ENCODE peak calls at places on chromosomes 16 and 17, in seven cellular contexts. One of them, this sample, is unnamed.

GRCh38 chr17:73433501-73433900 is 121.7 kb upstream of the CDC42EP4 start:
- DNase-seq in GM23338: no peak
- DNase-seq in HL-60: no peak
- DNase-seq in endothelial cell of umbilical vein: no peak
- DNase-seq in SK-N-SH: no peak
- DNase-seq in prostate gland: no peak
- DNase-seq in suprapubic skin: no peak
- DNase-seq in this sample: no peak

GRCh38 chr17:56203430-56203829 is 50.2 kb downstream of the ANKFN1 start:
- DNase-seq in endothelial cell of umbilical vein: no peak
- DNase-seq in GM23338: no peak
- DNase-seq in suprapubic skin: no peak
- DNase-seq in prostate gland: no peak
- DNase-seq in HL-60: peak
- DNase-seq in SK-N-SH: peak
- DNase-seq in this sample: no peak

GRCh38 chr16:12584488-12585233 is 219.0 kb downstream of the CPPED1 start:
- DNase-seq in prostate gland: no peak
- DNase-seq in endothelial cell of umbilical vein: peak
- DNase-seq in SK-N-SH: no peak
- DNase-seq in HL-60: no peak
- DNase-seq in GM23338: no peak
- DNase-seq in suprapubic skin: peak
- DNase-seq in this sample: no peak

GRCh38 chr17:41907185-41907556 is 11.6 kb downstream of the ACLY start:
- DNase-seq in suprapubic skin: no peak
- DNase-seq in SK-N-SH: no peak
- DNase-seq in endothelial cell of umbilical vein: no peak
- DNase-seq in GM23338: no peak
- DNase-seq in HL-60: no peak
- DNase-seq in prostate gland: no peak
- DNase-seq in this sample: no peak

GRCh38 chr17:81621494-81622230 is 15.2 kb downstream of the NPLOC4 start:
- DNase-seq in SK-N-SH: no peak
- DNase-seq in prostate gland: no peak
- DNase-seq in endothelial cell of umbilical vein: peak
- DNase-seq in suprapubic skin: no peak
- DNase-seq in HL-60: no peak
- DNase-seq in GM23338: no peak
- DNase-seq in this sample: no peak

GRCh38 chr17:29566473-29567361 is at the start of gene ABHD15:
- DNase-seq in prostate gland: peak
- DNase-seq in SK-N-SH: peak
- DNase-seq in suprapubic skin: peak
- DNase-seq in GM23338: peak
- DNase-seq in HL-60: peak
- DNase-seq in endothelial cell of umbilical vein: peak
- DNase-seq in this sample: peak

GRCh38 chr16:85173077-85173980 is 61.1 kb upstream of the CIBAR2 start:
- DNase-seq in prostate gland: no peak
- DNase-seq in SK-N-SH: peak
- DNase-seq in HL-60: no peak
- DNase-seq in endothelial cell of umbilical vein: peak
- DNase-seq in GM23338: no peak
- DNase-seq in suprapubic skin: no peak
- DNase-seq in this sample: no peak

GRCh38 chr17:76345377-76345945 is 8.3 kb downstream of the PRPSAP1 start:
- DNase-seq in suprapubic skin: no peak
- DNase-seq in prostate gland: no peak
- DNase-seq in HL-60: no peak
- DNase-seq in endothelial cell of umbilical vein: no peak
- DNase-seq in GM23338: no peak
- DNase-seq in SK-N-SH: no peak
- DNase-seq in this sample: no peak

GRCh38 chr17:17950347-17950746 is 21.9 kb downstream of the TOM1L2 start:
- DNase-seq in prostate gland: peak
- DNase-seq in endothelial cell of umbilical vein: no peak
- DNase-seq in GM23338: no peak
- DNase-seq in SK-N-SH: no peak
- DNase-seq in suprapubic skin: no peak
- DNase-seq in HL-60: no peak
- DNase-seq in this sample: no peak

GRCh38 chr17:17947966-17948365 is 24.2 kb downstream of the TOM1L2 start:
- DNase-seq in prostate gland: no peak
- DNase-seq in suprapubic skin: no peak
- DNase-seq in GM23338: no peak
- DNase-seq in HL-60: no peak
- DNase-seq in SK-N-SH: no peak
- DNase-seq in endothelial cell of umbilical vein: no peak
- DNase-seq in this sample: no peak

GRCh38 chr17:17952691-17953090 is 19.5 kb downstream of the TOM1L2 start:
- DNase-seq in suprapubic skin: no peak
- DNase-seq in prostate gland: no peak
- DNase-seq in GM23338: peak
- DNase-seq in SK-N-SH: no peak
- DNase-seq in HL-60: no peak
- DNase-seq in endothelial cell of umbilical vein: no peak
- DNase-seq in this sample: no peak

GRCh38 chr17:17951524-17951923 is 20.7 kb downstream of the TOM1L2 start:
- DNase-seq in prostate gland: no peak
- DNase-seq in HL-60: no peak
- DNase-seq in SK-N-SH: no peak
- DNase-seq in endothelial cell of umbilical vein: no peak
- DNase-seq in GM23338: no peak
- DNase-seq in suprapubic skin: peak
- DNase-seq in this sample: no peak

GRCh38 chr17:17950806-17951205 is 21.4 kb downstream of the TOM1L2 start:
- DNase-seq in GM23338: peak
- DNase-seq in HL-60: no peak
- DNase-seq in prostate gland: no peak
- DNase-seq in endothelial cell of umbilical vein: no peak
- DNase-seq in SK-N-SH: no peak
- DNase-seq in suprapubic skin: no peak
- DNase-seq in this sample: no peak
- TF ChIP-seq CTCF in GM23338: peak
- TF ChIP-seq CTCF in HL-60: no peak
- TF ChIP-seq CTCF in prostate gland: no peak
- TF ChIP-seq CTCF in endothelial cell of umbilical vein: no peak
- TF ChIP-seq CTCF in SK-N-SH: peak
- TF ChIP-seq CTCF in suprapubic skin: peak
- TF ChIP-seq CTCF in this sample: no peak

GRCh38 chr17:38436386-38436785 is 8.1 kb downstream of the ARHGAP23 start:
- DNase-seq in HL-60: no peak
- DNase-seq in endothelial cell of umbilical vein: no peak
- DNase-seq in prostate gland: no peak
- DNase-seq in GM23338: no peak
- DNase-seq in SK-N-SH: no peak
- DNase-seq in suprapubic skin: no peak
- DNase-seq in this sample: no peak
- H3K27ac ChIP-seq in HL-60: no peak
- H3K27ac ChIP-seq in endothelial cell of umbilical vein: no peak
- H3K27ac ChIP-seq in prostate gland: no peak
- H3K27ac ChIP-seq in GM23338: peak
- H3K27ac ChIP-seq in SK-N-SH: no peak
- H3K27ac ChIP-seq in suprapubic skin: no peak
- H3K27ac ChIP-seq in this sample: no peak

GRCh38 chr16:25291580-25291979 is 33.9 kb upstream of the ZKSCAN2 start:
- DNase-seq in endothelial cell of umbilical vein: no peak
- DNase-seq in prostate gland: no peak
- DNase-seq in suprapubic skin: no peak
- DNase-seq in SK-N-SH: no peak
- DNase-seq in HL-60: no peak
- DNase-seq in GM23338: no peak
- DNase-seq in this sample: no peak
- TF ChIP-seq POLR2AphosphoS5 in endothelial cell of umbilical vein: no peak
- TF ChIP-seq POLR2AphosphoS5 in prostate gland: no peak
- TF ChIP-seq POLR2AphosphoS5 in suprapubic skin: no peak
- TF ChIP-seq POLR2AphosphoS5 in SK-N-SH: no peak
- TF ChIP-seq POLR2AphosphoS5 in HL-60: no peak
- TF ChIP-seq POLR2AphosphoS5 in GM23338: no peak
- TF ChIP-seq POLR2AphosphoS5 in this sample: no peak

GRCh38 chr17:7445011-7445927 is at the start of gene CHRNB1:
- DNase-seq in SK-N-SH: peak
- DNase-seq in prostate gland: no peak
- DNase-seq in suprapubic skin: peak
- DNase-seq in HL-60: no peak
- DNase-seq in endothelial cell of umbilical vein: peak
- DNase-seq in GM23338: peak
- DNase-seq in this sample: peak
- TF ChIP-seq CTCF in SK-N-SH: no peak
- TF ChIP-seq CTCF in prostate gland: no peak
- TF ChIP-seq CTCF in suprapubic skin: no peak
- TF ChIP-seq CTCF in HL-60: no peak
- TF ChIP-seq CTCF in endothelial cell of umbilical vein: no peak
- TF ChIP-seq CTCF in GM23338: peak
- TF ChIP-seq CTCF in this sample: peak